ENCODE peak calls at places on chromosomes 2 and 18, in six cellular contexts. I, B, J, S, V and N are unnamed samples.

GRCh38 chr18:79877163-79878091 is 74.0 kb downstream of the SLC66A2 start:
- DNase-seq in I (no peak), B (no peak), J (no peak), S (peak; percentile 44), V (no peak), N (no peak)

GRCh38 chr2:26144953-26145680 is 27.8 kb upstream of the GAREM2 start:
- DNase-seq in I (peak; percentile 68), B (peak; percentile 49), J (peak; percentile 59), S (peak; percentile 66), V (peak; percentile 64), N (peak; percentile 81)

GRCh38 chr2:212640428-212640827 is 101.8 kb upstream of the ERBB4 start:
- DNase-seq in I (no peak), B (no peak), J (no peak), S (no peak), V (no peak), N (no peak)

GRCh38 chr18:21584391-21584790 is 16.1 kb downstream of the ESCO1 start:
- DNase-seq in I (no peak), B (no peak), J (no peak), S (no peak), V (no peak), N (no peak)

GRCh38 chr18:22731398-22731797 is 201.7 kb upstream of the RBBP8 start:
- DNase-seq in I (no peak), B (no peak), J (no peak), S (no peak), V (no peak), N (no peak)

GRCh38 chr2:134706587-134707329 is 12.0 kb downstream of the TMEM163 start:
- DNase-seq in I (no peak), B (no peak), J (no peak), S (no peak), V (no peak), N (no peak)

GRCh38 chr2:109005686-109006204 is 16.7 kb upstream of the EDAR start:
- DNase-seq in I (peak; percentile 41), B (no peak), J (no peak), S (no peak), V (no peak), N (no peak)

GRCh38 chr2:65329551-65329950 is 101.9 kb downstream of the ACTR2 start:
- DNase-seq in I (no peak), B (no peak), J (no peak), S (no peak), V (no peak), N (no peak)

GRCh38 chr2:220670461-220670979 is 901.6 kb downstream of the EPHA4 start:
- DNase-seq in I (no peak), B (no peak), J (no peak), S (no peak), V (peak; percentile 10), N (peak; percentile 28)

GRCh38 chr18:215448-216010 is 52.3 kb downstream of the THOC1 start:
- DNase-seq in I (no peak), B (no peak), J (no peak), S (no peak), V (no peak), N (no peak)

DNA sequence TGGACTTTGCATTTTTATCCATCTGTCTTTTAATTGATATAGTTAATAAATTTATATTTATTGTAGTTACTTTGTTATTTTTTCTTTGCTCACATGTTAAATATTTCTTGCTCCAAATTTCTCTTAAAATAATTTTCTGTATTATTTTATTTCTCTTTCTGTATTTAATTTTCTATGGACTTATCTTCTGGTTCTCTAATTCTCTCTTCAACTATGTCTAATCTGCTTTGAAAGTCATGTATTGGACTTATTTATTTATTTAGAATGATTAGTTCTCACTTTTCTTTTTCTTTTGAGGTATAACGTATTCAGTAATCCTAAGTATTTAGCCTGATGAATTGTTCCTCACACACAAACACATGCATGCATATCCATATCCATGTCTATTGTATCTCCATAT is 53.1 kb downstream of the ASB1 start:
- DNase-seq in I (no peak), B (no peak), J (no peak), S (no peak), V (no peak), N (no peak)
- H3K9me3 ChIP-seq in I (no peaks in the 10 kb centered on the region), B (no peaks in the 10 kb centered on the region), J (peaks cover 6% of the 10 kb centered on the region), S (peaks cover 27% of the 10 kb centered on the region), V (no peaks in the 10 kb centered on the region), N (peaks cover 16% of the 10 kb centered on the region)

GRCh38 chr18:72605350-72605749 is 61.2 kb upstream of the CBLN2 start:
- DNase-seq in I (no peak), B (no peak), J (no peak), S (no peak), V (no peak), N (no peak)

GRCh38 chr18:72601944-72602343 is 57.8 kb upstream of the CBLN2 start:
- DNase-seq in I (no peak), B (no peak), J (no peak), S (no peak), V (no peak), N (no peak)

DNA sequence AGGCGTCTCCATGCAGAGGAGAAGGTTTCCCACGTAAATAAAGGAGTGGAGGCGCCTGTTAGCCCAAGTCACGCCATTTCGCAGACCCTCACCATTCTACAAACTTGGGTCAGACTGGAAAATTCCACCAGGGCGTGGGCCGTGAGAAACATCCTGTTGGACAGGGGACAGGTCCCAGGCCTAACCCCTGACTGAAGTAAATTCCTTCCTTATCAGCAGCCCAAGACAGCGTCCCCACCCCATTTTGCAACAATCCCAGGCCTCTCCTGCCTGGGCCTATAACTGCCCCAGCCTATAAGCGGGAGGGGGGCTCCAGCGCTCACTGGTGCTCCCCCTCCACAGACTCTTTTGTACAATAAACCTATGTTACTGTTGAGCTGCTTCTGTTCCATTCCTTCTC is 57.3 kb upstream of the CBLN2 start:
- DNase-seq in I (no peak), B (no peak), J (no peak), S (no peak), V (no peak), N (no peak)
- H3K9me3 ChIP-seq in I (no peaks in the 10 kb centered on the region), B (no peaks in the 10 kb centered on the region), J (no peaks in the 10 kb centered on the region), S (no peaks in the 10 kb centered on the region), V (no peaks in the 10 kb centered on the region), N (no peaks in the 10 kb centered on the region)

GRCh38 chr18:74914648-74915047 is 294.3 kb downstream of the PTGR3 start:
- DNase-seq in I (no peak), B (no peak), J (no peak), S (no peak), V (no peak), N (no peak)
- H3K9me3 ChIP-seq in I (no peaks in the 10 kb centered on the region), B (no peaks in the 10 kb centered on the region), J (no peaks in the 10 kb centered on the region), S (no peaks in the 10 kb centered on the region), V (no peaks in the 10 kb centered on the region), N (no peaks in the 10 kb centered on the region)

DNA sequence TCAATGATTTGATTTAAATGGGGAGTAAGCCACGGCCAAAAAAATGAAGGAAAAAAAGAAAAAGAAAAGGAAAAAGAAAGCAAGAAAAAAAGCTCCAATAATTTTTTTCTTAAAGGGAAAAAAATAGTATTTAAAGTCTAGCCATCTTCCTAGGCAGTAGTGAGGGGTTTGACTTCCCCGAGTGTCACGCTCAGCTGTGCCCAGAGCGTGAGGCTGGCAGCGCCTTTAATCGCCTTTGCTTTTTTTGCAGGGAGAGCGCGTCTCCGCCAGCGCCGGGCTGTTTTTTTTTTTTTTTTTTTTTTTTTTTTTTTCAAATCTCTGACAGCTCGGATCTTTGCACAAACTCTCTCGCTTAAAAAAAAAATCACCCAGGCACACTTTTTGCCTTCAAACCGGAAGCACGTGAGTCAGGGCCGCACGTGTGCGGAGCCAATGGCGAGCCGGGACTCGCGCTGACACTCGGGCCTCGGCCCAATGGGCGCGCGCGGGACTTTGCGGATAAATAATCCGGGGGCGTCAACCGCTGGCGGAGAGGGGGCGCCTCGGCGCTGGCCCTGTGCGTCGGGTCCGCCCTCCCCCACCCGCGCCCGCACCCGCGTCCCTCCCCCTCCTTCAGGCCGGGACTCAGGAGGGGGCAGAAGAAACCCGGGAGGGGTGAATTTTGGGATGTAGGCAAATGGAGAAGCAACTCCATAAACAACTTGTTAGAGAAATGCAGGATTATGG is at the start of gene EN1:
- DNase-seq in I (peak; percentile 98), B (no peak), J (no peak), S (peak; percentile 91), V (no peak), N (no peak)
- H3K9me3 ChIP-seq in I (no peaks in the 10 kb centered on the region), B (no peaks in the 10 kb centered on the region), J (no peaks in the 10 kb centered on the region), S (no peaks in the 10 kb centered on the region), V (no peaks in the 10 kb centered on the region), N (no peaks in the 10 kb centered on the region)

GRCh38 chr2:38553554-38553953 is 49.2 kb downstream of the HNRNPLL start:
- DNase-seq in I (no peak), B (no peak), J (no peak), S (no peak), V (no peak), N (no peak)
- H3K9me3 ChIP-seq in I (no peaks in the 10 kb centered on the region), B (no peaks in the 10 kb centered on the region), J (no peaks in the 10 kb centered on the region), S (no peaks in the 10 kb centered on the region), V (no peaks in the 10 kb centered on the region), N (no peaks in the 10 kb centered on the region)

DNA sequence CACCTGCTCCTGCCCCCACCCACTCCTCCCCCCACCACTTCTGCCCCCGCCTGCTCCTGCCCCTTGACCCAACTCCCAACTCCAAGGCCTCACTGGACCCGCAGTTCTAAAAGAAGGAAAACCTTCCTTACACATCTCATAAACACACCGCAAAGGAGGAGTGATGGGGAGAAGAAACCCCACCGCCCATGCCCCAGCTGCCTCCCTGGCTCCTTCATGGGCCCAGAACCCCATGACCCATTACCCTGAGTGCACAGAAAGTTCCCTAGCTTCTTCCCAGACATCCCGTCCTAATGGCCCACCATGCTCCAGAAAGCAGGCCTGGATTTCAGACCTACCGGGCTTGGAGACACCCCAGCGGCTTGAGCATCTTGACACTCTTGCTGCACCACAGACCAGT is 17.8 kb upstream of the CNDP2 start:
- DNase-seq in I (no peak), B (no peak), J (no peak), S (no peak), V (no peak), N (no peak)
- H3K9me3 ChIP-seq in I (no peaks in the 10 kb centered on the region), B (no peaks in the 10 kb centered on the region), J (no peaks in the 10 kb centered on the region), S (no peaks in the 10 kb centered on the region), V (no peaks in the 10 kb centered on the region), N (no peaks in the 10 kb centered on the region)

GRCh38 chr18:78586596-78586995 is 393.0 kb upstream of the SALL3 start:
- DNase-seq in I (no peak), B (no peak), J (no peak), S (no peak), V (no peak), N (no peak)
- H3K9me3 ChIP-seq in I (no peaks in the 10 kb centered on the region), B (no peaks in the 10 kb centered on the region), J (no peaks in the 10 kb centered on the region), S (peaks cover 8% of the 10 kb centered on the region), V (no peaks in the 10 kb centered on the region), N (peaks cover 10% of the 10 kb centered on the region)

GRCh38 chr2:15985531-15985930 is 45.2 kb downstream of the MYCN start:
- DNase-seq in I (no peak), B (no peak), J (no peak), S (no peak), V (no peak), N (no peak)

GRCh38 chr2:15988724-15989123 is 48.4 kb downstream of the MYCN start:
- DNase-seq in I (no peak), B (no peak), J (no peak), S (no peak), V (no peak), N (no peak)

GRCh38 chr2:15986068-15986560 is 45.8 kb downstream of the MYCN start:
- DNase-seq in I (no peak), B (no peak), J (no peak), S (no peak), V (no peak), N (no peak)

GRCh38 chr2:15984367-15985255 is 44.3 kb downstream of the MYCN start:
- DNase-seq in I (no peak), B (no peak), J (peak; percentile 20), S (peak; percentile 64), V (no peak), N (peak; percentile 49)

DNA sequence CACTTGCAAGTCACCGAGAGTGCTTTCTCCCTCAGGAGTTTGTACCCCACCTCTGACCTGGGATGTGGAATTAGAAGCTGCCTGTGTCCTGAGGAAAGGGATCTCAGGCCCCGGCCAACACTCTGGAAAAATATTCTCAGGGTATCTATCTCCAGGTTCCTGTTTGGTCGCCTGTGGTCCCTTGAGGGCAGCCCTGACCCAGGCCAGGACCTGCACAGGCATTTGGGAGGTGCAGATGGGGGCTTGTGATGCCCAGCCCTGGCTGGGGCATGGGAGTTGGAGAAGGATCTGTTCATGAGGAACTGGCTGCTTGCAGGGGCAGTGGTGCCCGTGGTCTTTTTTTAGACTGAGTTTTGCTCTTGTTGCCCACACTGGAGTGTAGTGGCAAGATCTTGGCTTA is 46.3 kb downstream of the MYCN start:
- DNase-seq in I (no peak), B (no peak), J (no peak), S (no peak), V (no peak), N (no peak)
- H3K9me3 ChIP-seq in I (no peaks in the 10 kb centered on the region), B (no peaks in the 10 kb centered on the region), J (no peaks in the 10 kb centered on the region), S (no peaks in the 10 kb centered on the region), V (no peaks in the 10 kb centered on the region), N (no peaks in the 10 kb centered on the region)